ENCODE peak calls at places on chromosomes 12 and 14, in five cellular contexts. N, E, H, X and P are unnamed samples.
A peak's percentile ranks its signal among the peaks of the same experiment; 100 is the strongest.

GRCh38 chr14:73295198-73295796 is 58.0 kb downstream of the PAPLN start:
- DNase-seq in X (peak; percentile 62), H (peak; percentile 72), E (no peak), N (peak; percentile 33), P (no peak)

GRCh38 chr12:76882367-76882766 is 3.5 kb upstream of the CSRP2 start:
- DNase-seq in H (no peak), N (no peak), X (no peak), E (no peak), P (no peak)

GRCh38 chr12:119130523-119130922 is 48.2 kb upstream of the HSPB8 start:
- DNase-seq in N (no peak), X (no peak), E (no peak), H (no peak), P (no peak)

GRCh38 chr12:131494141-131494733 is 216.7 kb upstream of the SFSWAP start:
- DNase-seq in E (no peak), N (no peak), X (no peak), H (no peak), P (no peak)

GRCh38 chr12:12592930-12593329 is 18.7 kb upstream of the CREBL2 start:
- DNase-seq in H (peak; percentile 71), N (no peak), E (no peak), X (peak; percentile 34), P (no peak)

GRCh38 chr14:99247091-99247729 is 24.8 kb downstream of the BCL11B start:
- DNase-seq in H (no peak), N (no peak), X (no peak), E (no peak), P (no peak)

GRCh38 chr14:63564318-63564717 is 21.1 kb upstream of the PPP2R5E start:
- DNase-seq in X (peak; percentile 23), H (peak; percentile 41), E (peak; percentile 18), N (no peak), P (no peak)

GRCh38 chr14:92035890-92036289 is 4.0 kb downstream of the TRIP11 start:
- DNase-seq in E (no peak), N (no peak), X (no peak), H (no peak), P (no peak)

GRCh38 chr14:102323102-102323501 is 3.6 kb downstream of the ZNF839 start:
- DNase-seq in N (peak; percentile 59), E (peak; percentile 39), X (peak; percentile 90), H (peak; percentile 96), P (peak; percentile 19)

GRCh38 chr12:87809916-87810315 is 219.3 kb downstream of the C12orf50 start:
- DNase-seq in X (no peak), E (no peak), N (no peak), H (no peak), P (no peak)

GRCh38 chr14:85122690-85123089 is 407.3 kb upstream of the FLRT2 start:
- DNase-seq in E (no peak), X (peak; percentile 23), N (no peak), H (no peak), P (no peak)

GRCh38 chr14:65446159-65446558 is 33.6 kb downstream of the FUT8 start:
- DNase-seq in X (peak; percentile 50), N (no peak), E (no peak), H (peak; percentile 78), P (no peak)

GRCh38 chr12:51766067-51766466 is 82.5 kb downstream of the FIGNL2 start:
- DNase-seq in X (no peak), N (no peak), E (no peak), H (no peak), P (no peak)

GRCh38 chr12:74957636-74958035 is 252.0 kb downstream of the KCNC2 start:
- DNase-seq in X (no peak), N (no peak), E (no peak), H (no peak), P (no peak)

GRCh38 chr12:65952737-65953209 is 128.5 kb downstream of the HMGA2 start:
- DNase-seq in H (peak; percentile 82), E (no peak), N (no peak), X (no peak), P (no peak)
- H3K27ac ChIP-seq in H (peak overlapping the region; percentile 70), E (no peak overlapping the region), N (peak overlapping the region; percentile 10), X (no peak overlapping the region), P (no peak overlapping the region)

GRCh38 chr14:104798300-104799238 is 2.3 kb upstream of the ZBTB42 start:
- DNase-seq in N (no peak), X (no peak), E (no peak), H (no peak), P (no peak)
- H3K27ac ChIP-seq in N (no peak overlapping the region), X (peak overlapping the region; percentile 69), E (peak overlapping the region; percentile 99), H (no peak overlapping the region), P (no peak overlapping the region)

DNA sequence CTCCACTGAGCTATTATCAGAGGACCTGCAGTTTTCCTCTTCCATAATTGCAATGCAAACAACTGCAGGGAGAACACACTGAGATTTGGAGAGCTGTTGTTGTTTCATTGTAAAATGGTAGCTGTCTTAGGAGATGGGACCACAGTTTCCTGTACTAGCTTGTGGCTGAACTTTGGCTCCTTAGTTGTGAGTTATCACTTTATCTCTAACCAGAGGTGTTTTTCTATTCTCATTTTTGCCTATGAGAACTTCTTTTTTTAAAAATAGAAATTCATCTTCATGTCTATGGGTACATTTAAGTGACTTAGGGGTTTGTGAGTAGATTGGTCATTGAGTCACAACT is 216.5 kb downstream of the SLC38A4 start:
- DNase-seq in X (no peak), E (no peak), H (no peak), N (no peak), P (no peak)
- H3K27ac ChIP-seq in X (no peak overlapping the region), E (no peak overlapping the region), H (peak overlapping the region; percentile 78), N (no peak overlapping the region), P (no peak overlapping the region)

GRCh38 chr14:71652368-71652767 is 279.9 kb upstream of the RGS6 start:
- DNase-seq in H (peak; percentile 36), X (no peak), E (no peak), N (no peak), P (no peak)

GRCh38 chr14:71654810-71655209 is 277.4 kb upstream of the RGS6 start:
- DNase-seq in H (no peak), E (no peak), N (no peak), X (no peak), P (no peak)

GRCh38 chr14:71650187-71650586 is 282.0 kb upstream of the RGS6 start:
- DNase-seq in X (no peak), N (no peak), E (no peak), H (peak; percentile 27), P (no peak)

GRCh38 chr14:71648725-71649124 is 283.5 kb upstream of the RGS6 start:
- DNase-seq in H (no peak), N (no peak), E (no peak), X (no peak), P (no peak)

GRCh38 chr14:71651228-71651627 is 281.0 kb upstream of the RGS6 start:
- DNase-seq in E (no peak), N (no peak), H (peak; percentile 89), X (peak; percentile 91), P (no peak)
- H3K27ac ChIP-seq in E (peak overlapping the region; percentile 49), N (no peak overlapping the region), H (peak overlapping the region; percentile 81), X (no peak overlapping the region), P (no peak overlapping the region)